ENCODE peak calls at places on chromosomes 1 and 21, in four cellular contexts. B, G, C and L are unnamed samples.

GRCh38 chr1:16050328-16050727 is 6.7 kb downstream of the CLCNKB start:
- DNase-seq in B (no peak), C (no peak), G (no peak), L (no peak)

GRCh38 chr1:244353572-244354091 is 98.1 kb downstream of the ADSS2 start:
- DNase-seq in G (peak), B (peak), C (no peak), L (peak)

GRCh38 chr1:147287133-147287865 is 44.8 kb downstream of the CHD1L start:
- DNase-seq in B (no peak), G (no peak), C (no peak), L (no peak)

GRCh38 chr1:109906160-109906838 is 4.3 kb upstream of the CSF1 start:
- DNase-seq in B (no peak), G (no peak), C (peak), L (no peak)

GRCh38 chr1:25117233-25117823 is 115.0 kb downstream of the SYF2 start:
- DNase-seq in G (peak), C (peak), B (peak), L (peak)

GRCh38 chr1:160646711-160647328 is at the start of gene SLAMF1:
- DNase-seq in G (no peak), C (peak), B (no peak), L (no peak)

GRCh38 chr1:99590578-99591209 is 55.2 kb upstream of the PALMD start:
- DNase-seq in G (no peak), B (no peak), C (no peak), L (no peak)

GRCh38 chr21:33380483-33380998 is 22.7 kb upstream of the IFNGR2 start:
- DNase-seq in B (peak), C (peak), G (peak), L (peak)

GRCh38 chr1:203120325-203121138 is 7.0 kb upstream of the ADORA1 start:
- DNase-seq in G (no peak), B (no peak), C (no peak), L (no peak)

GRCh38 chr1:246907472-246907871 is 24.3 kb downstream of the AHCTF1 start:
- DNase-seq in G (peak), B (peak), C (peak), L (peak)

GRCh38 chr1:208475449-208475848 is 231.3 kb upstream of the PLXNA2 start:
- DNase-seq in B (peak), G (no peak), C (no peak), L (no peak)

GRCh38 chr1:245831518-245831917 is 675.6 kb downstream of the SMYD3 start:
- DNase-seq in C (no peak), G (no peak), B (no peak), L (no peak)

GRCh38 chr1:155261401-155261887 is 716 bp downstream of the SCAMP3 start:
- DNase-seq in C (peak), G (no peak), B (no peak), L (no peak)

GRCh38 chr1:82161651-82162238 is 361.0 kb downstream of the ADGRL2 start:
- DNase-seq in C (no peak), G (no peak), B (peak), L (no peak)

GRCh38 chr1:210855440-210855839 is 278.5 kb downstream of the KCNH1 start:
- DNase-seq in B (peak), G (no peak), C (no peak), L (peak)

GRCh38 chr1:167442142-167442848 is 76.0 kb downstream of the CD247 start:
- DNase-seq in G (peak), C (peak), B (peak), L (peak)

GRCh38 chr1:23719162-23719820 is 24.0 kb upstream of the ELOA start:
- DNase-seq in B (no peak), G (no peak), C (no peak), L (no peak)

GRCh38 chr1:150567717-150568561 is 11.5 kb downstream of the MCL1 start:
- DNase-seq in C (peak), G (no peak), B (peak), L (peak)

GRCh38 chr21:40567511-40567910 is 279.4 kb downstream of the DSCAM start:
- DNase-seq in G (no peak), C (no peak), B (no peak), L (no peak)

GRCh38 chr21:14880922-14881321 is 183.9 kb downstream of the NRIP1 start:
- DNase-seq in G (no peak), B (no peak), C (no peak), L (no peak)

GRCh38 chr21:45293726-45294401 is 6.2 kb upstream of the POFUT2 start:
- DNase-seq in C (no peak), B (peak), G (no peak), L (no peak)

GRCh38 chr1:19169642-19170041 is 40.4 kb downstream of the UBR4 start:
- DNase-seq in G (no peak), C (no peak), B (no peak), L (no peak)

GRCh38 chr21:21740207-21740606 is 742.0 kb downstream of the NCAM2 start:
- DNase-seq in C (no peak), B (no peak), G (no peak), L (no peak)

GRCh38 chr1:229430761-229431269 is 3.1 kb downstream of the ACTA1 start:
- DNase-seq in C (no peak), G (no peak), B (peak), L (peak)

GRCh38 chr1:178544531-178544930 is 31.6 kb downstream of the TEX35 start:
- DNase-seq in B (no peak), G (no peak), C (peak), L (no peak)

GRCh38 chr1:116521186-116521585 is 49.6 kb downstream of the CD58 start:
- DNase-seq in G (no peak), C (no peak), B (peak), L (no peak)

GRCh38 chr1:66438062-66438970 is 95.6 kb upstream of the SGIP1 start:
- DNase-seq in G (no peak), B (no peak), C (no peak), L (no peak)
- H3K4me2 ChIP-seq in G (no peak), B (no peak), C (peak), L (no peak)

DNA sequence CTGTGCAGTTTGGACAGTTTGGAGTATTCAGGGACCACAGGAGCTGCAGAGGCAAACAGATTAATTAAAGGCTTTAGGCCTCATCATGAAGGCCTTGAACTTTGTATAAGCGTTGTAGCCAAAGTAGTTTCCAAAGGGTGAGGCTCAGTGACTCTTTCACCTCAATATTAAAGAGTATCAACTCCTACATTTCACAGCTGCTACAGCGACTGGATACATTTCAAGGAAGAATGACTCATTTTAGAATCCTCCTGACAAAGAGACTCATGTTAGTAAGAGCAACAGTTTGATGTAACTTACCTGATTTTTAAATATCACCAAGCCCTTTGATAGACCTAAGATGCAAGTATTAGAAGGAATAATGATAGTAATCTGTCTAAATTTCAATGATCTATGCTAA is 355.6 kb downstream of the HLX start:
- DNase-seq in G (no peak), C (no peak), B (no peak), L (no peak)
- H2AFZ ChIP-seq in G (no peak), C (no peak), B (no peak), L (no peak)

GRCh38 chr1:165496493-165496892 is 47.3 kb upstream of the LRRC52 start:
- DNase-seq in B (peak), C (no peak), G (no peak), L (no peak)
- TF ChIP-seq EZH2phosphoT487 in B (no peak), C (no peak), G (no peak), L (no peak)

DNA sequence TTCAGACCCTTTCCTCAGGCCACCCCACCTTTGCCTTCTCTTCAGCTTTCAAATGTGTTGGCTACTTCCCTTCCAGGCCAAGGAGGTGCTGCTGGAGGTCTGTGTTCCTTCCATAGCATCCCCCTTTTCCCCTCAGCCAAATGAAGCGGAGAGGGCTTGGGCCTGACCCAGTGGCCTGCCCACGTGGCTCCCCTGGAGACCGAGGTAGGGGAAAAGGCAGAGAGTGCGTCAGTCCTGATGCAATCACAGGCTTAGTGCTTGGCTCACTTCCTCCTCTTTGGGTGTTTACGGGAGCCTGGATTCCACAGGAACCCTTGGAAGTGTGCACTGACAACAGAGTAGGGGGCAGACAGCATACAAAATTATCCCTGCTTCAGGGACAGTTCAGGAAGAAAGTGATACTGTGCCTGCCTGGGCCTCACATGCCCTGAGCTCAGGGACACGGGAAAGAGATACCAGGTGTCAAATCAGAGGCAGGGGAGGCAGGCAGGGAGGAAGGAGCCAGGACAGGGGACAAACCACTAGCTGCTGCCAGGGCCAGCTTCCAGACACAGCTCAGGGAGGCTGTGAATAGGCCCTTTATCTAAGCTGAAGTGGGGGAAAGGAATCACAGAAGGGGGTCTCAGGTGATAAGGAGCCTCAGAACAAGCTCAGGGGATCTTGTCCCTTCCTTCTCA is 16.6 kb upstream of the PTP4A2 start:
- DNase-seq in G (peak), C (no peak), B (peak), L (no peak)
- H3K4me2 ChIP-seq in G (peak), C (no peak), B (peak), L (no peak)

GRCh38 chr1:233647083-233647482 is 33.2 kb downstream of the KCNK1 start:
- DNase-seq in G (no peak), B (no peak), C (no peak), L (no peak)
- H2AFZ ChIP-seq in G (no peak), B (no peak), C (no peak), L (no peak)

GRCh38 chr1:89176971-89177370 is 1.2 kb upstream of the GBP7 start:
- DNase-seq in C (no peak), G (no peak), B (no peak), L (no peak)

GRCh38 chr1:89174491-89174890 is 1.3 kb downstream of the GBP7 start:
- DNase-seq in G (no peak), C (no peak), B (no peak), L (no peak)

GRCh38 chr1:89175601-89176256 is at the start of gene GBP7:
- DNase-seq in G (no peak), C (no peak), B (peak), L (no peak)

DNA sequence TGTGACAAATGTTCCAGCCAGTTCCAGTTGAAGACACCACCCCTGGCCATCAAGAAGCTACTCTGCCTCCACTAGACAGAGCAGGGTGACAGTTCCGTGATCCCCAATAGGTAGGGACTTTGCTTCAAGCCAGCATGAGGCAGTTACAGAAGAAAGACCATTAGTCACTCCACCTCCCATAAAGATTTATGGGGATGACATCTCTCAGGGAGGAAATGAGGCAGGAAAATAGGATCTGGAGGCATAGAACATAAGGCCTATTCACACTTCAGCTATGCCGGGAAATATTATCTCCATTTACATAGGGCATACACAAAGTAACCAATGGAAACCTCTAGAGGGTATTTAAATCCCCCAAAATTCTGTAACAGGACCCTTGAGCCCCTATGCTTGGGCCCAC is 3.5 kb upstream of the GBP7 start:
- DNase-seq in B (no peak), C (no peak), G (no peak), L (no peak)
- TF ChIP-seq EZH2phosphoT487 in B (no peak), C (no peak), G (no peak), L (no peak)

GRCh38 chr1:9476790-9477463 is 62.3 kb upstream of the SLC25A33 start:
- DNase-seq in B (no peak), C (no peak), G (no peak), L (no peak)
- H3K4me2 ChIP-seq in B (no peak), C (no peak), G (no peak), L (no peak)

DNA sequence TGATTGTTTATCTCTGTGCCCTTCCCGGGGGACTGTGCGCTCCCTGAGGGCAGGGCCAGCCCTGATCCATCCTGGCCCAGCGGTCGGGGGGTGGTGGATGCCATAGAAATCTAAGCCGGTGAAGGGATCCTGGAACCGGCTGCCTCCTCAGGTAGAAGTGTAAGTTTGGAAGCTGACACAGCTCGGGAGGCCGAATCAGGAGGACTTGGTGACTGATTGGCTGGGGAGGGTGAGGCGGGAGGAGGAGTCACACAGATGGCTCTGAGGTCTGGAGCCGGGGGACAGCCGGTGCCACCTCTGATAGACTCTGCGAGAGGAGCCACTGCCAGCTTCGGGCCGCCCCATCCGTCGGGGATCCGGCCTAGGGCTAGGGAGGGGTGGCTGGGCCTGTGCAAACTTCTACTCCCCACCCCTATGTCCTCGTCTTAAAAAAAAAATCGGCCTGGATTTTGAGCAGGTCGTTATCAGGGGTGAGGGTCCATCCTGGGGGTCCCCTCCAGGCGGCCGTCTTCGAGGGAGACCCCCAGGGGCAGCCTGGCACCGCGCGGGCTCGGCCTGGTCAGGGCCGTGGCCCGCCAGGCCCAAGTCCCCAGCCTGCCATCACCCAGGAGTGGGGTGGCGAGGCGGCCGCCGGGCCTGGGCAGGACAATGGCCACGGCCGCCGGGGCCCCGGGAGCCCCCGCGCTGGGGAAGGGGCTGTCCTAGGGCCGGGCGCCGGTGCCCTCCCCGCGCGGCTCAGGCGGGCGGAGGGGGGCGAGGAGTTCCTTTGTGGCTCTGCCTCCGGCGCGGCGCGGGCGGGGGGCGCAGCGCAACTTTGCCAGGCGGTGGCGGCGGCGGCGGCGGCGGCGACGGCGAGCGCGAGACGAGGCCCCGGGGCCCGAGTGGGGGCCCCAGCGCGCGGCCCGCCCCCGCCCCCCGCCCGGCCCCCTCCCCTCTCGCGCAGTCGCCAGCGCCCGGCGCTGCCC is 663 bp upstream of the ZNF362 start:
- DNase-seq in B (peak), G (peak), C (peak), L (peak)
- H2AFZ ChIP-seq in B (peak), G (peak), C (peak), L (peak)

GRCh38 chr1:151915066-151915686 is 5.9 kb upstream of the THEM4 start:
- DNase-seq in B (no peak), G (no peak), C (no peak), L (no peak)
- TF ChIP-seq EZH2phosphoT487 in B (no peak), G (no peak), C (no peak), L (no peak)